ENCODE peak calls at places on chromosomes 7 and 10, in nine cellular contexts. One of them, this sample, is unnamed.

GRCh38 chr10:24822557-24822956 is 98.9 kb upstream of the ARHGAP21 start:
- DNase-seq in cardiac fibroblast: no peak
- DNase-seq in stimulated activated CD8-positive, alpha-beta memory T cell treated with anti-CD3 and anti-CD28 coated beads, Interleukin-15, amount 100 ng/mL, for 4 hours: peak
- DNase-seq in NCI-H1092 treated with DMSO at 0.1 percent for 48 hours: no peak
- DNase-seq in activated T-cell treated with anti-CD3 and anti-CD28 coated beads, Interleukin-2, amount 50 U/mL, for 72 hours: peak
- DNase-seq in NCI-H748 treated with DMSO at 0.1 percent for 48 hours: no peak
- DNase-seq in fibroblast of gingiva: no peak
- DNase-seq in ovary: no peak
- DNase-seq in activated T-helper 1 cell treated with anti-CD3 and anti-CD28 coated beads, Interleukin-12 subunit alpha, Interleukin-12 subunit beta, Interleukin-2, Interleukin-4 antibody, amounts not matched to agents 30 ng/mL and 10 ng/mL and 1 ng/mL, durations not matched to agents 14 hours and 24 hours and 36 hours: no peak
- DNase-seq in this sample: no peak

GRCh38 chr7:149750122-149750845 is 23.1 kb downstream of the ZNF467 start:
- DNase-seq in cardiac fibroblast: no peak
- DNase-seq in stimulated activated CD8-positive, alpha-beta memory T cell treated with anti-CD3 and anti-CD28 coated beads, Interleukin-15, amount 100 ng/mL, for 4 hours: no peak
- DNase-seq in NCI-H1092 treated with DMSO at 0.1 percent for 48 hours: no peak
- DNase-seq in activated T-cell treated with anti-CD3 and anti-CD28 coated beads, Interleukin-2, amount 50 U/mL, for 72 hours: no peak
- DNase-seq in NCI-H748 treated with DMSO at 0.1 percent for 48 hours: no peak
- DNase-seq in fibroblast of gingiva: no peak
- DNase-seq in ovary: no peak
- DNase-seq in activated T-helper 1 cell treated with anti-CD3 and anti-CD28 coated beads, Interleukin-12 subunit alpha, Interleukin-12 subunit beta, Interleukin-2, Interleukin-4 antibody, amounts not matched to agents 30 ng/mL and 10 ng/mL and 1 ng/mL, durations not matched to agents 14 hours and 24 hours and 36 hours: no peak
- DNase-seq in this sample: no peak

GRCh38 chr10:5943536-5943935 is 33.8 kb downstream of the IL15RA start:
- DNase-seq in cardiac fibroblast: peak
- DNase-seq in stimulated activated CD8-positive, alpha-beta memory T cell treated with anti-CD3 and anti-CD28 coated beads, Interleukin-15, amount 100 ng/mL, for 4 hours: no peak
- DNase-seq in NCI-H1092 treated with DMSO at 0.1 percent for 48 hours: no peak
- DNase-seq in activated T-cell treated with anti-CD3 and anti-CD28 coated beads, Interleukin-2, amount 50 U/mL, for 72 hours: no peak
- DNase-seq in NCI-H748 treated with DMSO at 0.1 percent for 48 hours: no peak
- DNase-seq in fibroblast of gingiva: peak
- DNase-seq in ovary: peak
- DNase-seq in activated T-helper 1 cell treated with anti-CD3 and anti-CD28 coated beads, Interleukin-12 subunit alpha, Interleukin-12 subunit beta, Interleukin-2, Interleukin-4 antibody, amounts not matched to agents 30 ng/mL and 10 ng/mL and 1 ng/mL, durations not matched to agents 14 hours and 24 hours and 36 hours: no peak
- DNase-seq in this sample: peak

GRCh38 chr7:43834463-43835251 is 34.7 kb downstream of the MRPS24 start:
- DNase-seq in cardiac fibroblast: peak
- DNase-seq in stimulated activated CD8-positive, alpha-beta memory T cell treated with anti-CD3 and anti-CD28 coated beads, Interleukin-15, amount 100 ng/mL, for 4 hours: peak
- DNase-seq in NCI-H1092 treated with DMSO at 0.1 percent for 48 hours: no peak
- DNase-seq in activated T-cell treated with anti-CD3 and anti-CD28 coated beads, Interleukin-2, amount 50 U/mL, for 72 hours: peak
- DNase-seq in NCI-H748 treated with DMSO at 0.1 percent for 48 hours: no peak
- DNase-seq in fibroblast of gingiva: peak
- DNase-seq in ovary: no peak
- DNase-seq in activated T-helper 1 cell treated with anti-CD3 and anti-CD28 coated beads, Interleukin-12 subunit alpha, Interleukin-12 subunit beta, Interleukin-2, Interleukin-4 antibody, amounts not matched to agents 30 ng/mL and 10 ng/mL and 1 ng/mL, durations not matched to agents 14 hours and 24 hours and 36 hours: peak
- DNase-seq in this sample: no peak

GRCh38 chr10:88525371-88526079 is 57.6 kb downstream of the RNLS start:
- DNase-seq in cardiac fibroblast: peak
- DNase-seq in stimulated activated CD8-positive, alpha-beta memory T cell treated with anti-CD3 and anti-CD28 coated beads, Interleukin-15, amount 100 ng/mL, for 4 hours: no peak
- DNase-seq in NCI-H1092 treated with DMSO at 0.1 percent for 48 hours: no peak
- DNase-seq in activated T-cell treated with anti-CD3 and anti-CD28 coated beads, Interleukin-2, amount 50 U/mL, for 72 hours: no peak
- DNase-seq in NCI-H748 treated with DMSO at 0.1 percent for 48 hours: no peak
- DNase-seq in fibroblast of gingiva: peak
- DNase-seq in ovary: no peak
- DNase-seq in activated T-helper 1 cell treated with anti-CD3 and anti-CD28 coated beads, Interleukin-12 subunit alpha, Interleukin-12 subunit beta, Interleukin-2, Interleukin-4 antibody, amounts not matched to agents 30 ng/mL and 10 ng/mL and 1 ng/mL, durations not matched to agents 14 hours and 24 hours and 36 hours: no peak
- DNase-seq in this sample: peak

GRCh38 chr7:84637568-84638338 is 443.2 kb upstream of the SEMA3A start:
- DNase-seq in cardiac fibroblast: peak
- DNase-seq in stimulated activated CD8-positive, alpha-beta memory T cell treated with anti-CD3 and anti-CD28 coated beads, Interleukin-15, amount 100 ng/mL, for 4 hours: no peak
- DNase-seq in NCI-H1092 treated with DMSO at 0.1 percent for 48 hours: no peak
- DNase-seq in activated T-cell treated with anti-CD3 and anti-CD28 coated beads, Interleukin-2, amount 50 U/mL, for 72 hours: no peak
- DNase-seq in NCI-H748 treated with DMSO at 0.1 percent for 48 hours: no peak
- DNase-seq in fibroblast of gingiva: peak
- DNase-seq in ovary: no peak
- DNase-seq in activated T-helper 1 cell treated with anti-CD3 and anti-CD28 coated beads, Interleukin-12 subunit alpha, Interleukin-12 subunit beta, Interleukin-2, Interleukin-4 antibody, amounts not matched to agents 30 ng/mL and 10 ng/mL and 1 ng/mL, durations not matched to agents 14 hours and 24 hours and 36 hours: no peak
- DNase-seq in this sample: no peak

GRCh38 chr7:134140889-134141867 is 14.0 kb downstream of the LRGUK start:
- DNase-seq in cardiac fibroblast: peak
- DNase-seq in stimulated activated CD8-positive, alpha-beta memory T cell treated with anti-CD3 and anti-CD28 coated beads, Interleukin-15, amount 100 ng/mL, for 4 hours: no peak
- DNase-seq in NCI-H1092 treated with DMSO at 0.1 percent for 48 hours: peak
- DNase-seq in activated T-cell treated with anti-CD3 and anti-CD28 coated beads, Interleukin-2, amount 50 U/mL, for 72 hours: peak
- DNase-seq in NCI-H748 treated with DMSO at 0.1 percent for 48 hours: no peak
- DNase-seq in fibroblast of gingiva: peak
- DNase-seq in ovary: peak
- DNase-seq in activated T-helper 1 cell treated with anti-CD3 and anti-CD28 coated beads, Interleukin-12 subunit alpha, Interleukin-12 subunit beta, Interleukin-2, Interleukin-4 antibody, amounts not matched to agents 30 ng/mL and 10 ng/mL and 1 ng/mL, durations not matched to agents 14 hours and 24 hours and 36 hours: peak
- DNase-seq in this sample: peak

GRCh38 chr7:1358376-1359050 is 100.8 kb downstream of the MICALL2 start:
- DNase-seq in cardiac fibroblast: no peak
- DNase-seq in stimulated activated CD8-positive, alpha-beta memory T cell treated with anti-CD3 and anti-CD28 coated beads, Interleukin-15, amount 100 ng/mL, for 4 hours: no peak
- DNase-seq in NCI-H1092 treated with DMSO at 0.1 percent for 48 hours: no peak
- DNase-seq in activated T-cell treated with anti-CD3 and anti-CD28 coated beads, Interleukin-2, amount 50 U/mL, for 72 hours: no peak
- DNase-seq in NCI-H748 treated with DMSO at 0.1 percent for 48 hours: no peak
- DNase-seq in fibroblast of gingiva: no peak
- DNase-seq in ovary: no peak
- DNase-seq in activated T-helper 1 cell treated with anti-CD3 and anti-CD28 coated beads, Interleukin-12 subunit alpha, Interleukin-12 subunit beta, Interleukin-2, Interleukin-4 antibody, amounts not matched to agents 30 ng/mL and 10 ng/mL and 1 ng/mL, durations not matched to agents 14 hours and 24 hours and 36 hours: no peak
- DNase-seq in this sample: no peak

GRCh38 chr10:48470893-48471805 is 133.7 kb downstream of the ARHGAP22 start:
- DNase-seq in cardiac fibroblast: no peak
- DNase-seq in stimulated activated CD8-positive, alpha-beta memory T cell treated with anti-CD3 and anti-CD28 coated beads, Interleukin-15, amount 100 ng/mL, for 4 hours: no peak
- DNase-seq in NCI-H1092 treated with DMSO at 0.1 percent for 48 hours: no peak
- DNase-seq in activated T-cell treated with anti-CD3 and anti-CD28 coated beads, Interleukin-2, amount 50 U/mL, for 72 hours: no peak
- DNase-seq in NCI-H748 treated with DMSO at 0.1 percent for 48 hours: no peak
- DNase-seq in fibroblast of gingiva: no peak
- DNase-seq in ovary: no peak
- DNase-seq in activated T-helper 1 cell treated with anti-CD3 and anti-CD28 coated beads, Interleukin-12 subunit alpha, Interleukin-12 subunit beta, Interleukin-2, Interleukin-4 antibody, amounts not matched to agents 30 ng/mL and 10 ng/mL and 1 ng/mL, durations not matched to agents 14 hours and 24 hours and 36 hours: no peak
- DNase-seq in this sample: no peak

GRCh38 chr7:134451656-134452055 is 7.2 kb downstream of the AKR1B1 start:
- DNase-seq in cardiac fibroblast: no peak
- DNase-seq in stimulated activated CD8-positive, alpha-beta memory T cell treated with anti-CD3 and anti-CD28 coated beads, Interleukin-15, amount 100 ng/mL, for 4 hours: no peak
- DNase-seq in NCI-H1092 treated with DMSO at 0.1 percent for 48 hours: no peak
- DNase-seq in activated T-cell treated with anti-CD3 and anti-CD28 coated beads, Interleukin-2, amount 50 U/mL, for 72 hours: no peak
- DNase-seq in NCI-H748 treated with DMSO at 0.1 percent for 48 hours: no peak
- DNase-seq in fibroblast of gingiva: no peak
- DNase-seq in ovary: no peak
- DNase-seq in activated T-helper 1 cell treated with anti-CD3 and anti-CD28 coated beads, Interleukin-12 subunit alpha, Interleukin-12 subunit beta, Interleukin-2, Interleukin-4 antibody, amounts not matched to agents 30 ng/mL and 10 ng/mL and 1 ng/mL, durations not matched to agents 14 hours and 24 hours and 36 hours: no peak
- DNase-seq in this sample: no peak

GRCh38 chr10:69176823-69177222 is 3.2 kb upstream of the SUPV3L1 start:
- DNase-seq in cardiac fibroblast: no peak
- DNase-seq in stimulated activated CD8-positive, alpha-beta memory T cell treated with anti-CD3 and anti-CD28 coated beads, Interleukin-15, amount 100 ng/mL, for 4 hours: no peak
- DNase-seq in NCI-H1092 treated with DMSO at 0.1 percent for 48 hours: no peak
- DNase-seq in activated T-cell treated with anti-CD3 and anti-CD28 coated beads, Interleukin-2, amount 50 U/mL, for 72 hours: no peak
- DNase-seq in NCI-H748 treated with DMSO at 0.1 percent for 48 hours: no peak
- DNase-seq in fibroblast of gingiva: no peak
- DNase-seq in ovary: no peak
- DNase-seq in activated T-helper 1 cell treated with anti-CD3 and anti-CD28 coated beads, Interleukin-12 subunit alpha, Interleukin-12 subunit beta, Interleukin-2, Interleukin-4 antibody, amounts not matched to agents 30 ng/mL and 10 ng/mL and 1 ng/mL, durations not matched to agents 14 hours and 24 hours and 36 hours: no peak
- DNase-seq in this sample: no peak

GRCh38 chr10:10778959-10779358 is 238.7 kb upstream of the CELF2 start:
- DNase-seq in cardiac fibroblast: no peak
- DNase-seq in stimulated activated CD8-positive, alpha-beta memory T cell treated with anti-CD3 and anti-CD28 coated beads, Interleukin-15, amount 100 ng/mL, for 4 hours: no peak
- DNase-seq in NCI-H1092 treated with DMSO at 0.1 percent for 48 hours: no peak
- DNase-seq in activated T-cell treated with anti-CD3 and anti-CD28 coated beads, Interleukin-2, amount 50 U/mL, for 72 hours: no peak
- DNase-seq in NCI-H748 treated with DMSO at 0.1 percent for 48 hours: no peak
- DNase-seq in fibroblast of gingiva: no peak
- DNase-seq in ovary: no peak
- DNase-seq in activated T-helper 1 cell treated with anti-CD3 and anti-CD28 coated beads, Interleukin-12 subunit alpha, Interleukin-12 subunit beta, Interleukin-2, Interleukin-4 antibody, amounts not matched to agents 30 ng/mL and 10 ng/mL and 1 ng/mL, durations not matched to agents 14 hours and 24 hours and 36 hours: no peak
- DNase-seq in this sample: no peak

GRCh38 chr10:34766256-34766580 is 48.9 kb downstream of the PARD3 start:
- DNase-seq in cardiac fibroblast: peak
- DNase-seq in stimulated activated CD8-positive, alpha-beta memory T cell treated with anti-CD3 and anti-CD28 coated beads, Interleukin-15, amount 100 ng/mL, for 4 hours: no peak
- DNase-seq in NCI-H1092 treated with DMSO at 0.1 percent for 48 hours: peak
- DNase-seq in activated T-cell treated with anti-CD3 and anti-CD28 coated beads, Interleukin-2, amount 50 U/mL, for 72 hours: no peak
- DNase-seq in NCI-H748 treated with DMSO at 0.1 percent for 48 hours: peak
- DNase-seq in fibroblast of gingiva: no peak
- DNase-seq in ovary: no peak
- DNase-seq in activated T-helper 1 cell treated with anti-CD3 and anti-CD28 coated beads, Interleukin-12 subunit alpha, Interleukin-12 subunit beta, Interleukin-2, Interleukin-4 antibody, amounts not matched to agents 30 ng/mL and 10 ng/mL and 1 ng/mL, durations not matched to agents 14 hours and 24 hours and 36 hours: no peak
- DNase-seq in this sample: no peak

GRCh38 chr7:5488286-5488878 is 64.7 kb upstream of the TNRC18 start:
- DNase-seq in cardiac fibroblast: no peak
- DNase-seq in stimulated activated CD8-positive, alpha-beta memory T cell treated with anti-CD3 and anti-CD28 coated beads, Interleukin-15, amount 100 ng/mL, for 4 hours: no peak
- DNase-seq in NCI-H1092 treated with DMSO at 0.1 percent for 48 hours: no peak
- DNase-seq in activated T-cell treated with anti-CD3 and anti-CD28 coated beads, Interleukin-2, amount 50 U/mL, for 72 hours: no peak
- DNase-seq in NCI-H748 treated with DMSO at 0.1 percent for 48 hours: no peak
- DNase-seq in fibroblast of gingiva: no peak
- DNase-seq in ovary: no peak
- DNase-seq in activated T-helper 1 cell treated with anti-CD3 and anti-CD28 coated beads, Interleukin-12 subunit alpha, Interleukin-12 subunit beta, Interleukin-2, Interleukin-4 antibody, amounts not matched to agents 30 ng/mL and 10 ng/mL and 1 ng/mL, durations not matched to agents 14 hours and 24 hours and 36 hours: no peak
- DNase-seq in this sample: no peak

GRCh38 chr10:131817866-131818509 is 82.8 kb upstream of the PPP2R2D start:
- DNase-seq in cardiac fibroblast: no peak
- DNase-seq in stimulated activated CD8-positive, alpha-beta memory T cell treated with anti-CD3 and anti-CD28 coated beads, Interleukin-15, amount 100 ng/mL, for 4 hours: no peak
- DNase-seq in NCI-H1092 treated with DMSO at 0.1 percent for 48 hours: no peak
- DNase-seq in activated T-cell treated with anti-CD3 and anti-CD28 coated beads, Interleukin-2, amount 50 U/mL, for 72 hours: no peak
- DNase-seq in NCI-H748 treated with DMSO at 0.1 percent for 48 hours: no peak
- DNase-seq in fibroblast of gingiva: no peak
- DNase-seq in ovary: no peak
- DNase-seq in activated T-helper 1 cell treated with anti-CD3 and anti-CD28 coated beads, Interleukin-12 subunit alpha, Interleukin-12 subunit beta, Interleukin-2, Interleukin-4 antibody, amounts not matched to agents 30 ng/mL and 10 ng/mL and 1 ng/mL, durations not matched to agents 14 hours and 24 hours and 36 hours: no peak
- DNase-seq in this sample: no peak

GRCh38 chr10:115953203-115953602 is 319.8 kb downstream of the GFRA1 start:
- DNase-seq in cardiac fibroblast: no peak
- DNase-seq in stimulated activated CD8-positive, alpha-beta memory T cell treated with anti-CD3 and anti-CD28 coated beads, Interleukin-15, amount 100 ng/mL, for 4 hours: no peak
- DNase-seq in NCI-H1092 treated with DMSO at 0.1 percent for 48 hours: no peak
- DNase-seq in activated T-cell treated with anti-CD3 and anti-CD28 coated beads, Interleukin-2, amount 50 U/mL, for 72 hours: no peak
- DNase-seq in NCI-H748 treated with DMSO at 0.1 percent for 48 hours: no peak
- DNase-seq in fibroblast of gingiva: no peak
- DNase-seq in ovary: no peak
- DNase-seq in activated T-helper 1 cell treated with anti-CD3 and anti-CD28 coated beads, Interleukin-12 subunit alpha, Interleukin-12 subunit beta, Interleukin-2, Interleukin-4 antibody, amounts not matched to agents 30 ng/mL and 10 ng/mL and 1 ng/mL, durations not matched to agents 14 hours and 24 hours and 36 hours: no peak
- DNase-seq in this sample: no peak

GRCh38 chr7:79497728-79498127 is 44.3 kb upstream of the MAGI2 start:
- DNase-seq in cardiac fibroblast: no peak
- DNase-seq in stimulated activated CD8-positive, alpha-beta memory T cell treated with anti-CD3 and anti-CD28 coated beads, Interleukin-15, amount 100 ng/mL, for 4 hours: no peak
- DNase-seq in NCI-H1092 treated with DMSO at 0.1 percent for 48 hours: no peak
- DNase-seq in activated T-cell treated with anti-CD3 and anti-CD28 coated beads, Interleukin-2, amount 50 U/mL, for 72 hours: no peak
- DNase-seq in NCI-H748 treated with DMSO at 0.1 percent for 48 hours: no peak
- DNase-seq in fibroblast of gingiva: no peak
- DNase-seq in ovary: no peak
- DNase-seq in activated T-helper 1 cell treated with anti-CD3 and anti-CD28 coated beads, Interleukin-12 subunit alpha, Interleukin-12 subunit beta, Interleukin-2, Interleukin-4 antibody, amounts not matched to agents 30 ng/mL and 10 ng/mL and 1 ng/mL, durations not matched to agents 14 hours and 24 hours and 36 hours: no peak
- DNase-seq in this sample: no peak

GRCh38 chr7:29309041-29309860 is 114.7 kb downstream of the CHN2 start:
- DNase-seq in cardiac fibroblast: no peak
- DNase-seq in stimulated activated CD8-positive, alpha-beta memory T cell treated with anti-CD3 and anti-CD28 coated beads, Interleukin-15, amount 100 ng/mL, for 4 hours: no peak
- DNase-seq in NCI-H1092 treated with DMSO at 0.1 percent for 48 hours: no peak
- DNase-seq in activated T-cell treated with anti-CD3 and anti-CD28 coated beads, Interleukin-2, amount 50 U/mL, for 72 hours: no peak
- DNase-seq in NCI-H748 treated with DMSO at 0.1 percent for 48 hours: no peak
- DNase-seq in fibroblast of gingiva: no peak
- DNase-seq in ovary: no peak
- DNase-seq in activated T-helper 1 cell treated with anti-CD3 and anti-CD28 coated beads, Interleukin-12 subunit alpha, Interleukin-12 subunit beta, Interleukin-2, Interleukin-4 antibody, amounts not matched to agents 30 ng/mL and 10 ng/mL and 1 ng/mL, durations not matched to agents 14 hours and 24 hours and 36 hours: no peak
- DNase-seq in this sample: no peak

GRCh38 chr10:72340510-72340895 is 14.2 kb downstream of the DNAJB12 start:
- DNase-seq in cardiac fibroblast: peak
- DNase-seq in stimulated activated CD8-positive, alpha-beta memory T cell treated with anti-CD3 and anti-CD28 coated beads, Interleukin-15, amount 100 ng/mL, for 4 hours: no peak
- DNase-seq in NCI-H1092 treated with DMSO at 0.1 percent for 48 hours: no peak
- DNase-seq in activated T-cell treated with anti-CD3 and anti-CD28 coated beads, Interleukin-2, amount 50 U/mL, for 72 hours: peak
- DNase-seq in NCI-H748 treated with DMSO at 0.1 percent for 48 hours: peak
- DNase-seq in fibroblast of gingiva: peak
- DNase-seq in ovary: peak
- DNase-seq in activated T-helper 1 cell treated with anti-CD3 and anti-CD28 coated beads, Interleukin-12 subunit alpha, Interleukin-12 subunit beta, Interleukin-2, Interleukin-4 antibody, amounts not matched to agents 30 ng/mL and 10 ng/mL and 1 ng/mL, durations not matched to agents 14 hours and 24 hours and 36 hours: peak
- DNase-seq in this sample: peak

GRCh38 chr7:111960909-111961440 is 245.2 kb downstream of the DOCK4 start:
- DNase-seq in cardiac fibroblast: no peak
- DNase-seq in stimulated activated CD8-positive, alpha-beta memory T cell treated with anti-CD3 and anti-CD28 coated beads, Interleukin-15, amount 100 ng/mL, for 4 hours: no peak
- DNase-seq in NCI-H1092 treated with DMSO at 0.1 percent for 48 hours: no peak
- DNase-seq in activated T-cell treated with anti-CD3 and anti-CD28 coated beads, Interleukin-2, amount 50 U/mL, for 72 hours: no peak
- DNase-seq in NCI-H748 treated with DMSO at 0.1 percent for 48 hours: no peak
- DNase-seq in fibroblast of gingiva: no peak
- DNase-seq in ovary: no peak
- DNase-seq in activated T-helper 1 cell treated with anti-CD3 and anti-CD28 coated beads, Interleukin-12 subunit alpha, Interleukin-12 subunit beta, Interleukin-2, Interleukin-4 antibody, amounts not matched to agents 30 ng/mL and 10 ng/mL and 1 ng/mL, durations not matched to agents 14 hours and 24 hours and 36 hours: no peak
- DNase-seq in this sample: no peak

GRCh38 chr10:126940670-126941069 is 35.4 kb downstream of the DOCK1 start:
- DNase-seq in cardiac fibroblast: no peak
- DNase-seq in stimulated activated CD8-positive, alpha-beta memory T cell treated with anti-CD3 and anti-CD28 coated beads, Interleukin-15, amount 100 ng/mL, for 4 hours: no peak
- DNase-seq in NCI-H1092 treated with DMSO at 0.1 percent for 48 hours: no peak
- DNase-seq in activated T-cell treated with anti-CD3 and anti-CD28 coated beads, Interleukin-2, amount 50 U/mL, for 72 hours: no peak
- DNase-seq in NCI-H748 treated with DMSO at 0.1 percent for 48 hours: peak
- DNase-seq in fibroblast of gingiva: no peak
- DNase-seq in ovary: no peak
- DNase-seq in activated T-helper 1 cell treated with anti-CD3 and anti-CD28 coated beads, Interleukin-12 subunit alpha, Interleukin-12 subunit beta, Interleukin-2, Interleukin-4 antibody, amounts not matched to agents 30 ng/mL and 10 ng/mL and 1 ng/mL, durations not matched to agents 14 hours and 24 hours and 36 hours: no peak
- DNase-seq in this sample: no peak

This sample was measured in lung.